ENCODE peak calls at places on chromosomes 2 and 18, in seven cellular contexts. One of them, this sample, is unnamed.

GRCh38 chr18:27769152-27769551 is 407.8 kb downstream of the CDH2 start:
- DNase-seq in caudate nucleus: no peak
- DNase-seq in body of pancreas: no peak
- DNase-seq in T-helper 2 cell: no peak
- DNase-seq in NCI-H2171 treated with DMSO at 0.1 percent for 48 hours: no peak
- DNase-seq in astrocyte of the spinal cord: no peak
- DNase-seq in activated CD4-positive, alpha-beta T cell treated with anti-CD3 and anti-CD28 coated beads for 48 hours: no peak
- DNase-seq in this sample: no peak

GRCh38 chr2:44787663-44788062 is 153.8 kb upstream of the SIX3 start:
- DNase-seq in caudate nucleus: no peak
- DNase-seq in body of pancreas: no peak
- DNase-seq in T-helper 2 cell: no peak
- DNase-seq in NCI-H2171 treated with DMSO at 0.1 percent for 48 hours: no peak
- DNase-seq in astrocyte of the spinal cord: no peak
- DNase-seq in activated CD4-positive, alpha-beta T cell treated with anti-CD3 and anti-CD28 coated beads for 48 hours: no peak
- DNase-seq in this sample: no peak

GRCh38 chr2:159249955-159250723 is 36.4 kb downstream of the WDSUB1 start:
- DNase-seq in caudate nucleus: no peak
- DNase-seq in body of pancreas: peak
- DNase-seq in T-helper 2 cell: no peak
- DNase-seq in NCI-H2171 treated with DMSO at 0.1 percent for 48 hours: peak
- DNase-seq in astrocyte of the spinal cord: peak
- DNase-seq in activated CD4-positive, alpha-beta T cell treated with anti-CD3 and anti-CD28 coated beads for 48 hours: no peak
- DNase-seq in this sample: no peak

GRCh38 chr2:236768393-236769140 is 198.9 kb downstream of the ACKR3 start:
- DNase-seq in caudate nucleus: no peak
- DNase-seq in body of pancreas: no peak
- DNase-seq in T-helper 2 cell: no peak
- DNase-seq in NCI-H2171 treated with DMSO at 0.1 percent for 48 hours: no peak
- DNase-seq in astrocyte of the spinal cord: peak
- DNase-seq in activated CD4-positive, alpha-beta T cell treated with anti-CD3 and anti-CD28 coated beads for 48 hours: no peak
- DNase-seq in this sample: no peak

GRCh38 chr18:78939105-78939504 is 40.5 kb upstream of the SALL3 start:
- DNase-seq in caudate nucleus: no peak
- DNase-seq in body of pancreas: no peak
- DNase-seq in T-helper 2 cell: no peak
- DNase-seq in NCI-H2171 treated with DMSO at 0.1 percent for 48 hours: no peak
- DNase-seq in astrocyte of the spinal cord: no peak
- DNase-seq in activated CD4-positive, alpha-beta T cell treated with anti-CD3 and anti-CD28 coated beads for 48 hours: peak
- DNase-seq in this sample: no peak

GRCh38 chr18:31268985-31269406 is 49.0 kb upstream of the DSG1 start:
- DNase-seq in caudate nucleus: no peak
- DNase-seq in body of pancreas: no peak
- DNase-seq in T-helper 2 cell: no peak
- DNase-seq in NCI-H2171 treated with DMSO at 0.1 percent for 48 hours: no peak
- DNase-seq in astrocyte of the spinal cord: no peak
- DNase-seq in activated CD4-positive, alpha-beta T cell treated with anti-CD3 and anti-CD28 coated beads for 48 hours: no peak
- DNase-seq in this sample: no peak

GRCh38 chr2:86533589-86533988 is 29.7 kb downstream of the CHMP3 start:
- DNase-seq in caudate nucleus: no peak
- DNase-seq in body of pancreas: no peak
- DNase-seq in T-helper 2 cell: no peak
- DNase-seq in NCI-H2171 treated with DMSO at 0.1 percent for 48 hours: no peak
- DNase-seq in astrocyte of the spinal cord: no peak
- DNase-seq in activated CD4-positive, alpha-beta T cell treated with anti-CD3 and anti-CD28 coated beads for 48 hours: no peak
- DNase-seq in this sample: no peak

GRCh38 chr18:58114766-58115165 is 70.7 kb downstream of the NEDD4L start:
- DNase-seq in caudate nucleus: no peak
- DNase-seq in body of pancreas: no peak
- DNase-seq in T-helper 2 cell: no peak
- DNase-seq in NCI-H2171 treated with DMSO at 0.1 percent for 48 hours: no peak
- DNase-seq in astrocyte of the spinal cord: no peak
- DNase-seq in activated CD4-positive, alpha-beta T cell treated with anti-CD3 and anti-CD28 coated beads for 48 hours: no peak
- DNase-seq in this sample: no peak

GRCh38 chr2:50084086-50084843 is 930.0 kb upstream of the FSHR start:
- DNase-seq in caudate nucleus: no peak
- DNase-seq in body of pancreas: no peak
- DNase-seq in T-helper 2 cell: no peak
- DNase-seq in NCI-H2171 treated with DMSO at 0.1 percent for 48 hours: no peak
- DNase-seq in astrocyte of the spinal cord: no peak
- DNase-seq in activated CD4-positive, alpha-beta T cell treated with anti-CD3 and anti-CD28 coated beads for 48 hours: no peak
- DNase-seq in this sample: no peak

GRCh38 chr2:120912101-120912985 is 176.7 kb downstream of the GLI2 start:
- DNase-seq in caudate nucleus: no peak
- DNase-seq in body of pancreas: no peak
- DNase-seq in T-helper 2 cell: no peak
- DNase-seq in NCI-H2171 treated with DMSO at 0.1 percent for 48 hours: no peak
- DNase-seq in astrocyte of the spinal cord: no peak
- DNase-seq in activated CD4-positive, alpha-beta T cell treated with anti-CD3 and anti-CD28 coated beads for 48 hours: no peak
- DNase-seq in this sample: no peak

GRCh38 chr2:135029481-135030134 is 17.6 kb downstream of the MAP3K19 start:
- DNase-seq in caudate nucleus: no peak
- DNase-seq in body of pancreas: no peak
- DNase-seq in T-helper 2 cell: no peak
- DNase-seq in NCI-H2171 treated with DMSO at 0.1 percent for 48 hours: no peak
- DNase-seq in astrocyte of the spinal cord: no peak
- DNase-seq in activated CD4-positive, alpha-beta T cell treated with anti-CD3 and anti-CD28 coated beads for 48 hours: no peak
- DNase-seq in this sample: no peak

GRCh38 chr2:159411460-159411859 is 125.0 kb upstream of the WDSUB1 start:
- DNase-seq in caudate nucleus: no peak
- DNase-seq in body of pancreas: no peak
- DNase-seq in T-helper 2 cell: no peak
- DNase-seq in NCI-H2171 treated with DMSO at 0.1 percent for 48 hours: no peak
- DNase-seq in astrocyte of the spinal cord: no peak
- DNase-seq in activated CD4-positive, alpha-beta T cell treated with anti-CD3 and anti-CD28 coated beads for 48 hours: no peak
- DNase-seq in this sample: no peak

This sample was measured in NCI-H1694.